ENCODE peak calls at places on chromosomes 5 and 9, in six cellular contexts. J is HepG2, K is AG04450, A is adrenal gland, E is choroid plexus epithelial cell, W is OCI-LY7. M is an unnamed sample.

GRCh38 chr5:72608297-72608696 is 101.1 kb upstream of the ZNF366 start:
- DNase-seq in K (peak; percentile 37), A (peak; percentile 66), E (peak; percentile 79), J (no peak), W (no peak), M (no peak)

GRCh38 chr9:77616191-77616590 is 31.9 kb downstream of the GNA14 start:
- DNase-seq in E (peak; percentile 21), K (no peak), J (no peak), W (no peak), A (no peak), M (no peak)

GRCh38 chr9:128231638-128232568 is 28.7 kb downstream of the DNM1 start:
- DNase-seq in J (no peak), A (no peak), W (no peak), K (no peak), E (no peak), M (no peak)

GRCh38 chr9:133375116-133375723 is 640 bp downstream of the SURF4 start:
- DNase-seq in A (no peak), W (peak; percentile 65), K (no peak), E (peak; percentile 51), J (peak; percentile 67), M (no peak)

GRCh38 chr9:76255781-76256455 is 138.3 kb downstream of the RFK start:
- DNase-seq in A (peak; percentile 80), J (no peak), E (peak; percentile 99), K (peak; percentile 91), W (no peak), M (peak; percentile 93)

GRCh38 chr9:98231770-98232478 is 23.5 kb downstream of the TBC1D2 start:
- DNase-seq in A (no peak), E (peak; percentile 95), J (no peak), W (peak; percentile 19), K (peak; percentile 55), M (no peak)

GRCh38 chr5:36944607-36945225 is 68.1 kb downstream of the NIPBL start:
- DNase-seq in A (no peak), E (peak; percentile 86), W (peak; percentile 74), J (peak; percentile 49), K (peak; percentile 24), M (peak; percentile 39)

GRCh38 chr5:15929616-15930303 is 249.8 kb downstream of the MARCHF11 start:
- DNase-seq in E (peak; percentile 14), J (no peak), A (no peak), K (peak; percentile 67), W (no peak), M (no peak)

GRCh38 chr5:172793577-172794488 is 22.8 kb upstream of the DUSP1 start:
- DNase-seq in W (no peak), A (peak; percentile 74), E (peak; percentile 63), K (no peak), J (peak; percentile 70), M (no peak)

GRCh38 chr5:28156981-28157380 is 1118.6 kb upstream of the CDH9 start:
- DNase-seq in A (no peak), J (no peak), W (no peak), K (no peak), E (peak; percentile 29), M (no peak)

GRCh38 chr9:112754578-112754977 is 4.0 kb downstream of the SNX30 start:
- DNase-seq in K (no peak), A (no peak), W (peak; percentile 31), J (no peak), E (no peak), M (no peak)

GRCh38 chr9:136626740-136627642 is 35.7 kb upstream of the EGFL7 start:
- DNase-seq in W (no peak), K (no peak), A (no peak), J (peak; percentile 89), E (no peak), M (no peak)
- TF ChIP-seq CTCF in W (no peak), K (peak; percentile 48), A (no peak), J (peak; percentile 32), E (peak; percentile 32), M (no peak)

GRCh38 chr9:92611621-92612275 is 58.2 kb downstream of the IPPK start:
- DNase-seq in E (no peak), K (no peak), W (no peak), J (no peak), A (no peak), M (no peak)
- H3K4me3 ChIP-seq in E (no peak overlapping the region), K (no peak overlapping the region), W (no peak overlapping the region), J (no peak overlapping the region), A (no peak overlapping the region), M (no peak overlapping the region)

DNA sequence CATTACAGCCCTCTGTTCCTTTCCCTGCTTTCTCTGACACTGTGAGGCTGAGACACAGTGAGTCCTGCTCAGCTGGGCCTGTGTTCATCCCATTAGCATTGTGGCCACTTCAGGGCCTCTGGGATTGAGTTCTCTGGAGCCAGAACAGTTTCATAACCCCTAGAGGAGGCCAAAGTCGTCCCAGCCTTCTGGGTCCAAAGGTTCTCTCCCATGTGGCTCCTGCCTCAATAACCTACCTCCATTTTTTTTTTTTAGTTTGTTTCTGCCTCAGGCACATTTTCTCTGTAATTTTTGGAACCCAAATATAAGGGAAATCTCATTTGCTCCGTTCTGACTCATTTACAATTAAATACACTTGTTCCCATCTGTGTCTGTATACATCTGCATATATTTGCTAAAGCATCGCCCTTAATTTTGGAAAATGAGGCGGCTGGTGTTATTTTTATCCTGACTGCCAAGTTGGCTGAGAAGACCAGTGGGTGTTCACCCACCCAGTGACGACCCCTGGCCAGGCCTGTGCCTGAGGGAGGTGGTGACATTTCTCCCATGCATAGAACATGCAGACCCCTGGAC is 27.3 kb upstream of the CTNNA1 start:
- DNase-seq in W (no peak), E (no peak), A (no peak), J (peak; percentile 90), K (no peak), M (no peak)
- TF ChIP-seq CTCF in W (no peak), E (no peak), A (no peak), J (peak; percentile 7), K (no peak), M (no peak)

GRCh38 chr5:50966986-50967385 is 300.5 kb downstream of the PARP8 start:
- DNase-seq in W (no peak), E (no peak), J (no peak), A (no peak), K (no peak), M (no peak)
- H3K4me3 ChIP-seq in W (no peak overlapping the region), E (no peak overlapping the region), J (no peak overlapping the region), A (no peak overlapping the region), K (no peak overlapping the region), M (no peak overlapping the region)

DNA sequence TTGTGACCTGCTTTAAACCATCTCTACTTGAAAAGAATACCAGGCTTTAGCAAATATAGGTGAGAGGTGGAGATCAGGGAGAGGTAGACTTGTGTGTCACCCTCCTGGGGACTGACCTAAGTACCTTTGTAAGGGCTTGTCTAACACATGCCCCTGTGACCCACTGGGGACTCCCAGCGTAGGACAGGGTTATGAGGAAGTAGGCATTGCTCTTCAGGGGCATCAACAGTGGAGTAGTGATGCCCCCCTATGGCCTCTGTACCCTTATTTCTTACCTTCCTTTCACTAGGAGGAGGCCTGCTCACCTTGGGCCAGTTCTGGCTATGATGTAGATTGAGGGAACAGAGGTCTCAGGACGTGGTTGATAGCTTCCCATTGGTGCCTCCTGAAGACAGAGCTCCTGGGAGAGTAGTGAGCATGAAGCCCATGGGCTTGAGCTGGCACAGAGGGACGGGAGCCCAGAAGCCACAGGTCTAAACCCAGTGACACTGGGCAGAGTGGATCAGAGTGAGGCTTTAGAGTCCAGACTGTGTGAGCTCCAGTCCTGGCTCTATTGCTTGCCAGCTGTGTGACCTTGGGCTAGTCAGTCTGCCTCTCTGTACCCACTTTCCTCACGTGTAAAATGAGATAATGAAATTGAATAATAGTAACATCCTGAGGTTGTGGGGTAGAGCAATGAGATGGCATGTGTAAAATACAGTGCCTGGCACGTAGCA is 191.7 kb downstream of the AOPEP start:
- DNase-seq in A (peak; percentile 40), E (no peak), W (peak; percentile 28), K (no peak), J (peak; percentile 30), M (no peak)
- TF ChIP-seq CTCF in A (no peak), E (no peak), W (peak; percentile 48), K (no peak), J (peak; percentile 49), M (no peak)

GRCh38 chr9:117744856-117745389 is 40.7 kb downstream of the TLR4 start:
- DNase-seq in J (no peak), W (no peak), K (no peak), E (no peak), A (no peak), M (no peak)
- H3K4me3 ChIP-seq in J (no peak overlapping the region), W (no peak overlapping the region), K (no peak overlapping the region), E (peak overlapping the region; percentile 59), A (peak overlapping the region; percentile 15), M (no peak overlapping the region)

GRCh38 chr9:137690939-137691647 is 72.3 kb downstream of the EHMT1 start:
- DNase-seq in E (no peak), J (no peak), W (no peak), K (no peak), A (no peak), M (no peak)

GRCh38 chr9:137685886-137686420 is 67.1 kb downstream of the EHMT1 start:
- DNase-seq in W (no peak), E (no peak), J (no peak), A (peak; percentile 9), K (no peak), M (no peak)

GRCh38 chr9:137689745-137690529 is 71.1 kb downstream of the EHMT1 start:
- DNase-seq in W (no peak), J (peak; percentile 73), K (peak; percentile 23), E (peak; percentile 97), A (no peak), M (peak; percentile 92)

GRCh38 chr9:137688261-137688660 is 69.5 kb downstream of the EHMT1 start:
- DNase-seq in E (no peak), K (no peak), J (no peak), W (no peak), A (no peak), M (no peak)

GRCh38 chr9:137688725-137689124 is 69.9 kb downstream of the EHMT1 start:
- DNase-seq in J (peak; percentile 79), A (no peak), W (no peak), E (no peak), K (no peak), M (no peak)
- TF ChIP-seq CTCF in J (peak; percentile 13), A (no peak), W (no peak), E (no peak), K (no peak), M (no peak)

GRCh38 chr9:28004900-28005299 is 431.6 kb upstream of the C9orf72 start:
- DNase-seq in W (no peak), J (no peak), E (no peak), A (no peak), K (no peak), M (no peak)

GRCh38 chr9:28005779-28006178 is 432.5 kb upstream of the C9orf72 start:
- DNase-seq in K (no peak), E (no peak), A (no peak), W (no peak), J (no peak), M (no peak)

GRCh38 chr9:28007097-28007817 is 434.0 kb upstream of the C9orf72 start:
- DNase-seq in K (no peak), J (no peak), E (no peak), W (no peak), A (no peak), M (no peak)
- H3K4me3 ChIP-seq in K (no peak overlapping the region), J (no peak overlapping the region), E (no peak overlapping the region), W (no peak overlapping the region), A (no peak overlapping the region), M (no peak overlapping the region)

GRCh38 chr5:10140195-10140973 is 109.3 kb downstream of the ATPSCKMT start:
- DNase-seq in A (no peak), K (no peak), E (peak; percentile 10), W (no peak), J (peak; percentile 35), M (peak; percentile 73)
- TF ChIP-seq CTCF in A (no peak), K (peak; percentile 40), E (peak; percentile 31), W (peak; percentile 21), J (peak; percentile 65), M (peak; percentile 52)